ENCODE peak calls at places on chromosomes 7 and 10, in eight cellular contexts. B, T, R, F, N, D, A and C are unnamed samples.

GRCh38 chr10:22217842-22218241 is at the start of gene EBLN1:
- DNase-seq in B (no peak), T (no peak), R (no peak), F (no peak), N (no peak), D (no peak), A (no peak), C (no peak)

GRCh38 chr10:14918964-14919363 is 34.9 kb downstream of the DCLRE1C start:
- DNase-seq in B (no peak), T (no peak), R (no peak), F (peak; percentile 37), N (no peak), D (no peak), A (no peak), C (no peak)

GRCh38 chr7:110358028-110358427 is 732.9 kb upstream of the LRRN3 start:
- DNase-seq in B (no peak), T (no peak), R (no peak), F (no peak), N (no peak), D (no peak), A (no peak), C (no peak)

GRCh38 chr7:73437699-73438416 is 4.3 kb downstream of the FZD9 start:
- DNase-seq in B (no peak), T (no peak), R (no peak), F (no peak), N (no peak), D (no peak), A (no peak), C (no peak)

GRCh38 chr7:103951311-103951710 is 38.1 kb downstream of the RELN start:
- DNase-seq in B (no peak), T (no peak), R (no peak), F (no peak), N (no peak), D (no peak), A (no peak), C (no peak)

GRCh38 chr7:35734001-35734483 is 39.1 kb upstream of the HERPUD2 start:
- DNase-seq in B (no peak), T (no peak), R (no peak), F (no peak), N (no peak), D (no peak), A (no peak), C (no peak)

GRCh38 chr7:50757703-50758390 is 24.8 kb downstream of the GRB10 start:
- DNase-seq in B (no peak), T (no peak), R (no peak), F (no peak), N (no peak), D (no peak), A (no peak), C (no peak)

GRCh38 chr7:99984593-99984992 is 8.8 kb upstream of the AZGP1 start:
- DNase-seq in B (no peak), T (no peak), R (no peak), F (no peak), N (no peak), D (no peak), A (no peak), C (no peak)

GRCh38 chr7:135441791-135442190 is 68.1 kb downstream of the CNOT4 start:
- DNase-seq in B (no peak), T (no peak), R (no peak), F (no peak), N (no peak), D (peak; percentile 37), A (no peak), C (no peak)

GRCh38 chr7:100061518-100062193 is 12.1 kb downstream of the ZSCAN21 start:
- DNase-seq in B (no peak), T (no peak), R (no peak), F (no peak), N (no peak), D (no peak), A (no peak), C (peak; percentile 32)

GRCh38 chr7:13279854-13280435 is 592.5 kb downstream of the ARL4A start:
- DNase-seq in B (peak; percentile 40), T (no peak), R (no peak), F (peak; percentile 1), N (no peak), D (peak; percentile 45), A (no peak), C (no peak)

GRCh38 chr7:11831727-11832495 is at the start of gene THSD7A:
- DNase-seq in B (peak; percentile 78), T (peak; percentile 63), R (peak; percentile 81), F (peak; percentile 5), N (no peak), D (peak; percentile 72), A (no peak), C (peak; percentile 89)

GRCh38 chr7:11831383-11831726 is 643 bp downstream of the THSD7A start:
- DNase-seq in B (no peak), T (no peak), R (peak; percentile 3), F (no peak), N (no peak), D (peak; percentile 52), A (no peak), C (no peak)

GRCh38 chr7:11830582-11831382 is 1.2 kb downstream of the THSD7A start:
- DNase-seq in B (no peak), T (no peak), R (peak; percentile 19), F (no peak), N (no peak), D (peak; percentile 33), A (no peak), C (no peak)

GRCh38 chr7:11833431-11833830 is 1.4 kb upstream of the THSD7A start:
- DNase-seq in B (peak; percentile 57), T (no peak), R (no peak), F (no peak), N (no peak), D (no peak), A (no peak), C (no peak)

GRCh38 chr7:11835260-11835659 is 3.3 kb upstream of the THSD7A start:
- DNase-seq in B (no peak), T (no peak), R (peak; percentile 7), F (no peak), N (no peak), D (peak; percentile 31), A (no peak), C (no peak)
- TF ChIP-seq CTCF in B (peak; percentile 61), T (peak; percentile 48), R (peak; percentile 81), F (no peak), N (no peak), D (peak; percentile 40), A (peak; percentile 24), C (peak; percentile 61)

GRCh38 chr7:11750191-11750590 is 81.8 kb downstream of the THSD7A start:
- DNase-seq in B (no peak), T (no peak), R (no peak), F (no peak), N (no peak), D (no peak), A (no peak), C (no peak)
- TF ChIP-seq CTCF in B (no peak), T (no peak), R (no peak), F (no peak), N (no peak), D (no peak), A (no peak), C (no peak)

GRCh38 chr10:130167707-130168106 is 31.5 kb downstream of the GLRX3 start:
- DNase-seq in B (no peak), T (no peak), R (no peak), F (no peak), N (no peak), D (no peak), A (no peak), C (no peak)

GRCh38 chr10:130161331-130161730 is 25.1 kb downstream of the GLRX3 start:
- DNase-seq in B (no peak), T (no peak), R (no peak), F (no peak), N (no peak), D (no peak), A (no peak), C (no peak)

GRCh38 chr10:130171196-130171595 is 35.0 kb downstream of the GLRX3 start:
- DNase-seq in B (no peak), T (no peak), R (no peak), F (no peak), N (no peak), D (no peak), A (no peak), C (no peak)

GRCh38 chr10:130169136-130169888 is 33.1 kb downstream of the GLRX3 start:
- DNase-seq in B (no peak), T (no peak), R (no peak), F (no peak), N (no peak), D (peak; percentile 70), A (peak; percentile 38), C (no peak)

DNA sequence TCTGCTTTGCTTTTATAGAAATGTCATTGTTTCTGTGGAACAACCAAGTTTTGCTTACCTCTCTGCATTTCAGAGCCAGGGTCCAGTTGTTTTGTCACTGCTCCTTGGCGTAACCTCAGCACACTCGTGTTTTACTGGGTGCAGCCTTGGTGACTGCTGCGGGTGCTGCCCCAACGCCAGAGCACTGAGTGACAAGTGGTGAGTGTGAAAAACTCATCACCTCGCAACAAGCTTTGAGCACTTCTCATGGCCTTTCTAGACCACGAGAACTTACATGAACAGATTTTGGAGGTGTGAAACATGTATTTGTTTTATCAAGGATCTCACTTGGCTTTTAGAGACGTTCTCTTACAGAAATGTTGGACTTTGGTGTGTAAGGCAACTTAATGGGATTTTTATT is 31.0 kb downstream of the GLRX3 start:
- DNase-seq in B (no peak), T (no peak), R (no peak), F (no peak), N (no peak), D (no peak), A (no peak), C (no peak)
- TF ChIP-seq CTCF in B (no peak), T (no peak), R (no peak), F (no peak), N (no peak), D (no peak), A (no peak), C (no peak)

DNA sequence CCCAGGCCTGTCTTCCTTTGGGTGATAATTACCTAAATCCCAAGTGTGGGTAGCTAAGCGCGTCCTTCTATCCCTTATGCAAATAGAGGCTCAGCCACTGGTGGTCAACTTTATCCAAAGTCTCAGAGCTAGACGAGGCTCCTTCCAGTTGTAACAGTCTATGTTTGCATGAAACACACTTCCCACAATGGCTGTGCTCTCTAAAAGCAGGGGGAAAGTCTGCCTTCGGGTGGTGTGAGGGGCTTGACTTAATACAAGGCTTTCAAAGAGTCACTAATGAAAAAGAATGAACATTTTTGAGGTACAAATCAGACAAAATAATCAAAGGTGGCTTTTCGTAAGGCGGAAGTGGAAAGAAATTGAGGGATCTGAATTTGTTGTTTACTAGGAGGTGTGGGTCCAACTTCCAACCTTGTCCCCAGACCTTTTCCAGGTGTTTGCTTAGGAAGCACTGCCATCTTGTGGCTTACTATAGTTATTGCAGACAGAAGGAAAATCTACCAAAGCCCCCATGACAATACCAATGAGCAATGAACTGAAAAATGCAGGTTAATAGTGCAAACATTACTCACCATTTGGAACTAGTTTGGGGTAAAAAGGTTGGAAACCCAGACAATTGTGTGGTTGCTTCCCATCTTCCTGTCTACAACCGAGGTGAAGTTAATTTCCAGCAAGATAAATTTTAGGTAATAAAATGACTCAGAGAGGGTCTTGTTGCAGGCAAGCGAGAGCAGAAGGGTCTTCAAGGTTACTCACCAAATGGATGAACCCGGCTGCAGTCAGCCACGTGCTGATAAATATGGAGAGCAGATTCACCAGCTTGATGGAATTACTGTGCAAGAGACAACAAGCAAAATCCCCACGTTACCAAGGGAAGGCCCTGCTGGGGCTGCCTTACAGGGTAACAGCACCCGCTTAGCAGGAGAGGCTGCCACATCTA is 525.7 kb downstream of the KCNMA1 start:
- DNase-seq in B (peak; percentile 63), T (no peak), R (peak; percentile 44), F (peak; percentile 34), N (no peak), D (peak; percentile 80), A (peak; percentile 53), C (no peak)
- TF ChIP-seq CTCF in B (peak; percentile 89), T (peak; percentile 76), R (peak; percentile 80), F (peak; percentile 70), N (peak; percentile 86), D (peak; percentile 82), A (peak; percentile 72), C (peak; percentile 86)